ENCODE peak calls at places on chromosomes 5 and 9, in six cellular contexts. A is memory B cell; O is HCT116; Y is naive thymus-derived CD8-positive, alpha-beta T cell; K is lung; M is AML-193. B is an unnamed sample.
A peak's percentile ranks its signal among the peaks of the same experiment; 100 is the strongest.

GRCh38 chr5:170809551-170809950 is 26.0 kb downstream of the GABRP start:
- DNase-seq in A (no peak), O (peak; percentile 34), Y (no peak), K (no peak), M (no peak), B (no peak)

GRCh38 chr9:126663661-126664072 is 49.9 kb downstream of the LMX1B start:
- DNase-seq in A (no peak), O (no peak), Y (no peak), K (no peak), M (no peak), B (peak; percentile 65)

GRCh38 chr5:74167930-74168315 is 472.6 kb downstream of the ENC1 start:
- DNase-seq in A (no peak), O (no peak), Y (no peak), K (no peak), M (no peak), B (peak; percentile 10)

GRCh38 chr9:104863180-104863883 is 64.6 kb downstream of the ABCA1 start:
- DNase-seq in A (peak; percentile 56), O (peak; percentile 44), Y (peak; percentile 43), K (no peak), M (peak; percentile 62), B (peak; percentile 96)

GRCh38 chr5:148541054-148541835 is 113.1 kb downstream of the HTR4 start:
- DNase-seq in A (no peak), O (no peak), Y (no peak), K (no peak), M (no peak), B (no peak)

GRCh38 chr9:88816141-88816540 is 175.1 kb upstream of the S1PR3 start:
- DNase-seq in A (no peak), O (no peak), Y (no peak), K (no peak), M (no peak), B (peak; percentile 62)

GRCh38 chr9:94802795-94803194 is 76.3 kb downstream of the AOPEP start:
- DNase-seq in A (no peak), O (no peak), Y (no peak), K (no peak), M (no peak), B (peak; percentile 82)

GRCh38 chr5:98771389-98772109 is 1.9 kb upstream of the RGMB start:
- DNase-seq in A (peak; percentile 72), O (peak; percentile 84), Y (peak; percentile 73), K (peak; percentile 70), M (peak; percentile 77), B (peak; percentile 86)

GRCh38 chr5:58454025-58454424 is 5.9 kb downstream of the PLK2 start:
- DNase-seq in A (no peak), O (no peak), Y (no peak), K (no peak), M (no peak), B (no peak)

GRCh38 chr5:118703241-118703640 is 285.1 kb downstream of the DTWD2 start:
- DNase-seq in A (no peak), O (no peak), Y (no peak), K (no peak), M (no peak), B (no peak)

B was measured in A172.